ENCODE peak calls at places on chromosomes 5 and 9, in five cellular contexts. One of them, this sample, is unnamed.

GRCh38 chr5:144281784-144282183 is 111.1 kb downstream of the KCTD16 start:
- DNase-seq in ovary: no peak
- DNase-seq in uterus: no peak
- DNase-seq in suprapubic skin: no peak
- DNase-seq in transverse colon: no peak
- DNase-seq in this sample: no peak

GRCh38 chr5:145531038-145531734 is 304.0 kb downstream of the PRELID2 start:
- DNase-seq in uterus: peak; percentile 15
- DNase-seq in transverse colon: peak; percentile 58
- DNase-seq in ovary: peak; percentile 65
- DNase-seq in suprapubic skin: no peak
- DNase-seq in this sample: peak; percentile 22

GRCh38 chr9:33506626-33507370 is 17.3 kb upstream of the ANKRD18B start:
- DNase-seq in uterus: no peak
- DNase-seq in suprapubic skin: no peak
- DNase-seq in ovary: no peak
- DNase-seq in transverse colon: no peak
- DNase-seq in this sample: no peak

GRCh38 chr5:79448336-79448735 is 65.6 kb downstream of the HOMER1 start:
- DNase-seq in suprapubic skin: no peak
- DNase-seq in ovary: no peak
- DNase-seq in uterus: no peak
- DNase-seq in transverse colon: no peak
- DNase-seq in this sample: no peak

GRCh38 chr9:107737987-107738743 is 248.6 kb upstream of the KLF4 start:
- DNase-seq in ovary: peak; percentile 75
- DNase-seq in uterus: peak; percentile 83
- DNase-seq in transverse colon: no peak
- DNase-seq in suprapubic skin: peak; percentile 92
- DNase-seq in this sample: no peak

GRCh38 chr5:145697251-145698016 is 137.7 kb downstream of the PRELID2 start:
- DNase-seq in transverse colon: peak; percentile 22
- DNase-seq in suprapubic skin: no peak
- DNase-seq in ovary: no peak
- DNase-seq in uterus: no peak
- DNase-seq in this sample: no peak

GRCh38 chr9:81268048-81268447 is 421.3 kb downstream of the TLE1 start:
- DNase-seq in uterus: no peak
- DNase-seq in suprapubic skin: no peak
- DNase-seq in transverse colon: no peak
- DNase-seq in ovary: no peak
- DNase-seq in this sample: no peak

GRCh38 chr5:179729727-179730126 is 2.9 kb upstream of the MAML1 start:
- DNase-seq in uterus: no peak
- DNase-seq in suprapubic skin: no peak
- DNase-seq in ovary: no peak
- DNase-seq in transverse colon: no peak
- DNase-seq in this sample: no peak

GRCh38 chr5:57841671-57842375 is 359.2 kb upstream of the ACTBL2 start:
- DNase-seq in ovary: no peak
- DNase-seq in suprapubic skin: no peak
- DNase-seq in uterus: no peak
- DNase-seq in transverse colon: no peak
- DNase-seq in this sample: peak; percentile 46

GRCh38 chr9:134690301-134690751 is 48.7 kb downstream of the COL5A1 start:
- DNase-seq in transverse colon: no peak
- DNase-seq in uterus: no peak
- DNase-seq in ovary: peak; percentile 15
- DNase-seq in suprapubic skin: no peak
- DNase-seq in this sample: no peak

GRCh38 chr9:97307091-97307490 is 368 bp upstream of the CCDC180 start:
- DNase-seq in transverse colon: peak; percentile 65
- DNase-seq in ovary: peak; percentile 80
- DNase-seq in suprapubic skin: peak; percentile 87
- DNase-seq in uterus: peak; percentile 56
- DNase-seq in this sample: peak; percentile 73

GRCh38 chr5:390571-391491 is 52.1 kb upstream of the EXOC3 start:
- DNase-seq in suprapubic skin: peak; percentile 74
- DNase-seq in ovary: no peak
- DNase-seq in uterus: peak; percentile 6
- DNase-seq in transverse colon: no peak
- DNase-seq in this sample: peak; percentile 11

GRCh38 chr9:131731237-131731995 is 8.5 kb downstream of the RAPGEF1 start:
- DNase-seq in ovary: no peak
- DNase-seq in suprapubic skin: no peak
- DNase-seq in uterus: no peak
- DNase-seq in transverse colon: no peak
- DNase-seq in this sample: no peak

GRCh38 chr5:8576178-8576577 is 707.2 kb downstream of the MTRR start:
- DNase-seq in uterus: no peak
- DNase-seq in suprapubic skin: no peak
- DNase-seq in transverse colon: no peak
- DNase-seq in ovary: no peak
- DNase-seq in this sample: no peak

GRCh38 chr5:61623401-61624069 is 291.5 kb downstream of the ZSWIM6 start:
- DNase-seq in suprapubic skin: no peak
- DNase-seq in transverse colon: no peak
- DNase-seq in ovary: no peak
- DNase-seq in uterus: no peak
- DNase-seq in this sample: no peak

GRCh38 chr5:61624553-61624952 is 292.5 kb downstream of the ZSWIM6 start:
- DNase-seq in ovary: no peak
- DNase-seq in uterus: no peak
- DNase-seq in suprapubic skin: no peak
- DNase-seq in transverse colon: no peak
- DNase-seq in this sample: no peak

GRCh38 chr5:61626639-61627282 is 294.7 kb downstream of the ZSWIM6 start:
- DNase-seq in ovary: no peak
- DNase-seq in uterus: no peak
- DNase-seq in suprapubic skin: no peak
- DNase-seq in transverse colon: no peak
- DNase-seq in this sample: no peak

GRCh38 chr5:61624966-61625681 is 293.1 kb downstream of the ZSWIM6 start:
- DNase-seq in suprapubic skin: no peak
- DNase-seq in uterus: no peak
- DNase-seq in ovary: no peak
- DNase-seq in transverse colon: no peak
- DNase-seq in this sample: no peak

GRCh38 chr5:61625682-61626620 is 293.9 kb downstream of the ZSWIM6 start:
- DNase-seq in uterus: peak; percentile 37
- DNase-seq in suprapubic skin: peak; percentile 84
- DNase-seq in transverse colon: peak; percentile 83
- DNase-seq in ovary: peak; percentile 61
- DNase-seq in this sample: peak; percentile 52
- TF ChIP-seq POLR2A in uterus: no peak
- TF ChIP-seq POLR2A in suprapubic skin: no peak
- TF ChIP-seq POLR2A in transverse colon: peak; percentile 66
- TF ChIP-seq POLR2A in ovary: no peak
- TF ChIP-seq POLR2A in this sample: no peak

DNA sequence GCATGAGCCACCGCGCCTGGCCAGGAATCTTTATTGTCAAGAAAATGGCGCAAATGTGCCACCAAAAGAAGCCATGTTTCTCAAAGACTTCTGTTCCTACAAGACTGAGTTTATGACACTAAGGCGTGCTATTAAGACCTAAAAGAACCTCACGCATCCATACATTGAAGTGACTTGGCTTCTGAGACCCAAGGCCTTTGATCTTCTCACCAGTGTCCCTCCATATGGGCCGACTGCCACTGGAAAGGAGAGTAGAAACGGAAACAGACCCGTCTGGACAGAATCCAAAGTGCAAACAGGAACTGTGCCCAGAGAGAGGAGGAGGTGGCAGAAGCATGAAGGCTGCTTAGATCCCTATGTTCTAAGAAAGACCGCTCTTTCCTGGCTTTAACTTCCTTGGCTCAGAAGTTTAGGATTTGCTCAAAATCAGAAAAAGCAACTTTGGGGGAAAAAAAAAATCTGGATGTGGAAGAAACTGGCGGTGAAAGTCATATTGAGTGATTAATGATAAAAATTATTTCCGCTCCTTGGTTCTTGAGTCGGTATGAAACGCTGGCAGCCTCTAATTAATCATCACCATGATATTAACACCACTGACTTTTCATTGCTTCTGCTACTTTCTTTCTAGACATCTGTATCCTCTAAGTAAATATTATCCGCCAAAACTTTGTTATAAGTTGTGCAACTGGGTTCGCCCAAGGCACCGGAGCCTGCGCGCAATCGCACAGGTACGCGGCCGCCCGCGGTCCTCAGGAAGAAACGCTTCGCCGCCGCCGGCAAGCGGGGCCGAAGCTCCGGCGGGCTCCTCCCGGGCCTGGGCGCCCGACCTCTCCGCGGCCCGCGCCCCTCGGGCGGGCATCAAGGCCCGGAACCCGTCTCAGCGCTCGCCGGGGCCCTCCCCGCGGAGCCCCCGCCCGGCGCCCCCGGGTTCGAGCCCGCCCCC is 730 bp downstream of the DAP start:
- DNase-seq in suprapubic skin: no peak
- DNase-seq in ovary: peak; percentile 61
- DNase-seq in uterus: peak; percentile 46
- DNase-seq in transverse colon: peak; percentile 70
- DNase-seq in this sample: peak; percentile 46
- TF ChIP-seq POLR2A in suprapubic skin: no peak
- TF ChIP-seq POLR2A in ovary: no peak
- TF ChIP-seq POLR2A in uterus: no peak
- TF ChIP-seq POLR2A in transverse colon: peak; percentile 57
- TF ChIP-seq POLR2A in this sample: no peak

GRCh38 chr5:150780816-150781221 is 2.3 kb downstream of the SMIM3 start:
- DNase-seq in uterus: no peak
- DNase-seq in ovary: no peak
- DNase-seq in transverse colon: peak; percentile 81
- DNase-seq in suprapubic skin: no peak
- DNase-seq in this sample: no peak

GRCh38 chr5:150782850-150783249 is 4.3 kb downstream of the SMIM3 start:
- DNase-seq in suprapubic skin: no peak
- DNase-seq in ovary: no peak
- DNase-seq in uterus: no peak
- DNase-seq in transverse colon: no peak
- DNase-seq in this sample: no peak

GRCh38 chr5:150780180-150780692 is 1.7 kb downstream of the SMIM3 start:
- DNase-seq in ovary: no peak
- DNase-seq in transverse colon: peak; percentile 59
- DNase-seq in uterus: peak; percentile 68
- DNase-seq in suprapubic skin: no peak
- DNase-seq in this sample: no peak

GRCh38 chr5:150783422-150783928 is 4.9 kb downstream of the SMIM3 start:
- DNase-seq in transverse colon: peak; percentile 78
- DNase-seq in ovary: peak; percentile 63
- DNase-seq in suprapubic skin: no peak
- DNase-seq in uterus: peak; percentile 85
- DNase-seq in this sample: peak; percentile 77

DNA sequence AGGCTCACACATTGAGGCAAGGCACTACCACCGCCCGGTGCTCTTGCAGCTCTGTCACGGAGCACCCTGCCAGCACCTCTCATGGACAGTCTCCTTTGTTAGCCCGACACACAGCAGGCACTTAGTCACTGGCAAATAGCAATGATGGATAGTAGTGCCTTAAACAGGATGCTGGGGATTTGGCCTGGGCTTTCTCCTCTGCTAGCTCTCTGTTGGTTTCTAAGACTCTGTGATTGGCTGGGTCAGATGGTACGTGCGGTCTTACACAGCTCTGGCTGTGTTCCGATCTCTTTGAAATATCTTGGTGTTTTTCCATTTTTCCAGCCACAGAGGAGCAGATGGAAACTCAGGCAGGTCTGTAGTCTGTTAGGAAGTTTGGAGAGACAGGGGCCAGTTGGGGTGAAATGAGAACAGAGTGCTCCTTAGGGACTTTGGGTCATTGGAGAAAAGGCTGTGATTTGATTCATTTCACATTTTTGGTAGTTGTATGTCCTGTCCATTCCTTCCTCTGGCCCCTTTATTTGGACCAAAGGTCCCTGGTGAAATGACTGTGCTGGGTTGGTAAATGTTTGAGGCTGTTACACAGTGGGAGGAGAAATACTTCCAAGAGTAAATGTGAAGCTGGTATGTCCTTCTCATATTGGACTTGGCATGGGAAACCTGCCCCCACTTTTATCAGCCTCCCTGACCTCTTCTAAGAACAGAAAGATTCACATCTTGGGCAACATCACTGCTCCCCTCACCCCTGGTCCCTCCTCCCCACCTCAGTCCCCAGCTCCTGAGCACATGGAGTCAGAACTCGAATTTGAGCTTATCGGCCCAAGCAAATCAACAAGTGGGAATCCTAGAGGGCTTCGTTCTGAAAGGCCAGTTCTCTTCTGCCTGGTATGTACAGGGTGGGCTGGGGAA is 3.4 kb downstream of the SMIM3 start:
- DNase-seq in transverse colon: peak; percentile 51
- DNase-seq in ovary: no peak
- DNase-seq in uterus: peak; percentile 79
- DNase-seq in suprapubic skin: no peak
- DNase-seq in this sample: peak; percentile 51
- TF ChIP-seq POLR2A in transverse colon: peak; percentile 40
- TF ChIP-seq POLR2A in ovary: no peak
- TF ChIP-seq POLR2A in uterus: no peak
- TF ChIP-seq POLR2A in suprapubic skin: no peak
- TF ChIP-seq POLR2A in this sample: no peak

GRCh38 chr9:137872296-137872695 is 5.3 kb upstream of the CACNA1B start:
- DNase-seq in ovary: no peak
- DNase-seq in uterus: no peak
- DNase-seq in suprapubic skin: no peak
- DNase-seq in transverse colon: no peak
- DNase-seq in this sample: no peak
- TF ChIP-seq POLR2A in ovary: no peak
- TF ChIP-seq POLR2A in uterus: no peak
- TF ChIP-seq POLR2A in suprapubic skin: no peak
- TF ChIP-seq POLR2A in transverse colon: no peak
- TF ChIP-seq POLR2A in this sample: no peak

GRCh38 chr9:120904999-120905793 is 21.4 kb downstream of the TRAF1 start:
- DNase-seq in ovary: no peak
- DNase-seq in suprapubic skin: no peak
- DNase-seq in uterus: no peak
- DNase-seq in transverse colon: no peak
- DNase-seq in this sample: no peak
- TF ChIP-seq POLR2A in ovary: no peak
- TF ChIP-seq POLR2A in suprapubic skin: no peak
- TF ChIP-seq POLR2A in uterus: no peak
- TF ChIP-seq POLR2A in transverse colon: no peak
- TF ChIP-seq POLR2A in this sample: no peak

GRCh38 chr9:129999123-129999510 is 43.9 kb downstream of the FNBP1 start:
- DNase-seq in suprapubic skin: no peak
- DNase-seq in ovary: no peak
- DNase-seq in uterus: no peak
- DNase-seq in transverse colon: no peak
- DNase-seq in this sample: no peak

GRCh38 chr9:129998491-129999122 is 44.4 kb downstream of the FNBP1 start:
- DNase-seq in transverse colon: no peak
- DNase-seq in ovary: no peak
- DNase-seq in uterus: no peak
- DNase-seq in suprapubic skin: no peak
- DNase-seq in this sample: no peak

GRCh38 chr9:129994947-129995346 is 48.0 kb downstream of the FNBP1 start:
- DNase-seq in ovary: no peak
- DNase-seq in transverse colon: no peak
- DNase-seq in uterus: no peak
- DNase-seq in suprapubic skin: no peak
- DNase-seq in this sample: no peak

GRCh38 chr9:129996161-129996849 is 46.7 kb downstream of the FNBP1 start:
- DNase-seq in uterus: no peak
- DNase-seq in transverse colon: no peak
- DNase-seq in ovary: no peak
- DNase-seq in suprapubic skin: no peak
- DNase-seq in this sample: peak; percentile 14

GRCh38 chr9:129995409-129996160 is 47.4 kb downstream of the FNBP1 start:
- DNase-seq in ovary: no peak
- DNase-seq in suprapubic skin: no peak
- DNase-seq in transverse colon: no peak
- DNase-seq in uterus: no peak
- DNase-seq in this sample: no peak
- TF ChIP-seq POLR2A in ovary: no peak
- TF ChIP-seq POLR2A in suprapubic skin: no peak
- TF ChIP-seq POLR2A in transverse colon: no peak
- TF ChIP-seq POLR2A in uterus: no peak
- TF ChIP-seq POLR2A in this sample: no peak